ENCODE peak calls at places on chromosome 19, in four cellular contexts. Y, J, D and F are unnamed samples.

GRCh38 chr19:6059396-6059947 is 50.8 kb downstream of the RFX2 start:
- DNase-seq in Y (no peak), J (no peak), D (no peak), F (no peak)

GRCh38 chr19:11450570-11451326 is 15.3 kb downstream of the PRKCSH start:
- DNase-seq in Y (no peak), J (no peak), D (no peak), F (peak)

GRCh38 chr19:13835791-13836723 is 40.8 kb downstream of the ZSWIM4 start:
- DNase-seq in Y (no peak), J (no peak), D (no peak), F (no peak)

GRCh38 chr19:13420780-13421179 is 85.5 kb downstream of the CACNA1A start:
- DNase-seq in Y (no peak), J (no peak), D (no peak), F (no peak)

GRCh38 chr19:34459614-34460013 is 21.9 kb upstream of the WTIP start:
- DNase-seq in Y (no peak), J (no peak), D (no peak), F (no peak)

GRCh38 chr19:58545286-58546068 is 1.6 kb downstream of the TRIM28 start:
- DNase-seq in Y (no peak), J (no peak), D (no peak), F (no peak)

GRCh38 chr19:40398417-40399056 is 8.6 kb upstream of the HIPK4 start:
- DNase-seq in Y (no peak), J (no peak), D (peak), F (peak)

GRCh38 chr19:51687791-51688664 is 5.1 kb upstream of the SPACA6 start:
- DNase-seq in Y (no peak), J (no peak), D (peak), F (peak)

GRCh38 chr19:5141278-5141925 is 172.5 kb downstream of the KDM4B start:
- DNase-seq in Y (no peak), J (no peak), D (no peak), F (no peak)

GRCh38 chr19:13004273-13004672 is 9.0 kb downstream of the NFIX start:
- DNase-seq in Y (no peak), J (no peak), D (no peak), F (no peak)

GRCh38 chr19:13109361-13110098 is 6.9 kb upstream of the LYL1 start:
- DNase-seq in Y (no peak), J (no peak), D (no peak), F (no peak)

GRCh38 chr19:38839816-38840582 is 8.4 kb upstream of the ECH1 start:
- DNase-seq in Y (no peak), J (no peak), D (no peak), F (no peak)

GRCh38 chr19:48630289-48631036 is 6.7 kb downstream of the DBP start:
- DNase-seq in Y (no peak), J (no peak), D (peak), F (no peak)

GRCh38 chr19:11339254-11340098 is at the start of gene RAB3D:
- DNase-seq in Y (peak), J (peak), D (peak), F (peak)

GRCh38 chr19:12800873-12801465 is 631 bp downstream of the PRDX2 start:
- DNase-seq in Y (peak), J (no peak), D (no peak), F (peak)

GRCh38 chr19:29941828-29942403 is at the start of gene URI1:
- DNase-seq in Y (peak), J (no peak), D (peak), F (peak)

GRCh38 chr19:31905980-31906948 is 439.1 kb upstream of the ZNF507 start:
- DNase-seq in Y (no peak), J (no peak), D (no peak), F (no peak)

GRCh38 chr19:4952945-4953344 is 16.0 kb upstream of the KDM4B start:
- DNase-seq in Y (no peak), J (no peak), D (no peak), F (no peak)

GRCh38 chr19:39140195-39140516 is 14.6 kb downstream of the PAK4 start:
- DNase-seq in Y (no peak), J (no peak), D (no peak), F (no peak)

GRCh38 chr19:38812004-38812840 is 523 bp downstream of the LGALS4 start:
- DNase-seq in Y (no peak), J (no peak), D (no peak), F (no peak)

GRCh38 chr19:49272204-49272603 is 52.8 kb downstream of the SLC6A16 start:
- DNase-seq in Y (no peak), J (no peak), D (no peak), F (no peak)

GRCh38 chr19:38970664-38971532 is 4.6 kb downstream of the FBXO17 start:
- DNase-seq in Y (no peak), J (no peak), D (no peak), F (no peak)

DNA sequence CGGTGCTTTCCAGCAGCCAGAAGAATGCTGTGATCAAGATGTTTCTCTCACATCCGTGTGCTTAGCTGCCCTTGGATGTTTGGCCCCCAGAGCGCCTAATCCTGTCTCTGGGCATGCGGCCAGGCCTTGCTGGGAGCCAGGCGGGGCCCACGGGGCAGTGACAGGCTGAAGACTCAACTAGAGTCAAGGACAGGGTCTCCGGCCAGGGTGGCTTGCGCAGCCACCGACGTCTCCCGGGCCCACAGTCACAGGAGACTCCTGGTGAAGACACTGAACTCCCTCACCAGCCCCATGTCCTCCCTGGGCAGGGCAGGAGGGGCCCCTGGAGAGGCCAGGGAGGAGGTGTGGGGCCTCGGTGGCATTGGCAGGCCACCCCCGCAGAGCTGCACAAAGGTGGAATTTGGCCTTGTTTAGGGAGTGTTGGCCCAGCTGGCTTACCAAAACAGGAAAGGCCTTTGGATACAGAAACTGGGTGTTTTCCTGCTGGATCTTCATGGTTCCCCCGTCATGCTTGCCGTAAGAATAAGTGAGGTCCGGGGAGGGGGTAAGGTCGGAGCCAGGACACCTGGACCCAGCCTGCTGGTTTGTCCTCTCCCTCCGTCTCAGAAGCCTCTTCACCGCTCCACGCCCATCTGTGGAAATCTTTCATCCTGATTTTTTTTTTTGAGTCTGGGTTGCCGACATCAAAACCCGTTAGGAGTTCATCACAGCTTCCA is 10.0 kb upstream of the NDUFS7 start:
- DNase-seq in Y (peak), J (no peak), D (no peak), F (no peak)
- TF ChIP-seq CBX5 in Y (peak), J (no peak), D (no peak), F (no peak)

GRCh38 chr19:7507884-7508283 is 8.0 kb upstream of the ZNF358 start:
- DNase-seq in Y (peak), J (no peak), D (peak), F (peak)
- TF ChIP-seq CBX5 in Y (no peak), J (no peak), D (no peak), F (no peak)

GRCh38 chr19:19488875-19489690 is 26.3 kb downstream of the TSSK6 start:
- DNase-seq in Y (peak), J (peak), D (peak), F (peak)
- TF ChIP-seq CBX5 in Y (no peak), J (no peak), D (no peak), F (no peak)

GRCh38 chr19:41792513-41793413 is 3.6 kb upstream of the CEACAM3 start:
- DNase-seq in Y (peak), J (no peak), D (peak), F (peak)
- TF ChIP-seq CBX5 in Y (no peak), J (no peak), D (no peak), F (no peak)

DNA sequence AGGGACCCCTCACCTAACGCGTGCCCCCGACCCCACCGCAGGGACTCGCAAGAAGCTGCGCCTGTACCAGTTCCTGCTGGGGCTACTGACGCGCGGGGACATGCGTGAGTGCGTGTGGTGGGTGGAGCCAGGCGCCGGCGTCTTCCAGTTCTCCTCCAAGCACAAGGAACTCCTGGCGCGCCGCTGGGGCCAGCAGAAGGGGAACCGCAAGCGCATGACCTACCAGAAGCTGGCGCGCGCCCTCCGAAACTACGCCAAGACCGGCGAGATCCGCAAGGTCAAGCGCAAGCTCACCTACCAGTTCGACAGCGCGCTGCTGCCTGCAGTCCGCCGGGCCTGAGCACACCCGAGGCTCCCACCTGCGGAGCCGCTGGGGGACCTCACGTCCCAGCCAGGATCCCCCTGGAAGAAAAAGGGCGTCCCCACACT is 4.7 kb upstream of the MYBPC2 start:
- DNase-seq in Y (no peak), J (no peak), D (peak), F (no peak)
- TF ChIP-seq CBX5 in Y (no peak), J (no peak), D (no peak), F (no peak)

GRCh38 chr19:45766919-45767346 is 2.1 kb downstream of the SIX5 start:
- DNase-seq in Y (no peak), J (no peak), D (peak), F (no peak)

GRCh38 chr19:45768644-45769053 is 403 bp downstream of the SIX5 start:
- DNase-seq in Y (no peak), J (no peak), D (peak), F (peak)

GRCh38 chr19:45767881-45768643 is 990 bp downstream of the SIX5 start:
- DNase-seq in Y (peak), J (no peak), D (peak), F (peak)

GRCh38 chr19:45766293-45766918 is 2.6 kb downstream of the SIX5 start:
- DNase-seq in Y (no peak), J (no peak), D (no peak), F (no peak)

DNA sequence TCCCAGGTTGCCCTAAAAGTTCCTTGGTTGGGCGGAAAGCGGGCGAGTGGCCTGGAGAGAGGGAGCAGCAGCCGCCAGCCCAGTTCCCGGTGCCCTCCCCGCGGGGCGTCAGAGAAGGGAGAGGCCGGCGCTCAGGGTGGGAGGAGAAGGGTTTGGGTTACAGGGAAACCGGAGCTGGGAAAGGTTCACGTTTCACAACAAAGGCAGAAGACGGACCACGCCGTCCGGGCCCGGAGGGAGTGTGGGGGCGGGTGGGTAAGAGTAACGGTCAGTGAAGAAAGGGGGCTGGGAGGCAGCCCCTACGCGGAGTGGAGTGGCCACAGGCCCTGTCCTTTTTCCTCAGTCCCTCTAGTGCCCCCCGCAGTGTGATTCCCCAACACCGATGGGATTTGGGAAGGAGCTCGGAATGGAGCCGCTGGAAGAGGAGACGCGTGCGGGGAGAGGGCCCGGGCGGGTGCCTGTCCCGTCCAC is 1.6 kb downstream of the SIX5 start:
- DNase-seq in Y (peak), J (no peak), D (no peak), F (peak)
- TF ChIP-seq CBX5 in Y (no peak), J (no peak), D (no peak), F (no peak)